ENCODE peak calls at places on chromosomes 11 and 22, in ten cellular contexts. N is stomach, S is transverse colon, H is GM12891, A is upper lobe of left lung, Q is prostate gland, T is sigmoid colon, K is K562, L is breast epithelium, J is spleen. B is an unnamed sample.

GRCh38 chr11:75654314-75654713 is 14.5 kb downstream of the MAP6 start:
- DNase-seq in S (no peak), J (no peak), Q (no peak), N (no peak), T (no peak), K (no peak), H (no peak), L (no peak), A (no peak), B (no peak)

GRCh38 chr11:70894566-70894965 is 357.8 kb downstream of the SHANK2 start:
- DNase-seq in J (no peak), N (no peak), A (no peak), L (no peak), H (no peak), K (no peak), S (no peak), Q (no peak), T (no peak), B (no peak)

GRCh38 chr11:69108030-69108429 is 47.7 kb upstream of the SMIM38 start:
- DNase-seq in Q (no peak), H (no peak), K (no peak), A (peak), T (no peak), J (no peak), N (no peak), L (no peak), S (no peak), B (no peak)

GRCh38 chr11:36594316-36594989 is at the start of gene IFTAP:
- DNase-seq in T (peak), N (peak), A (peak), S (peak), K (peak), Q (peak), J (peak), H (no peak), L (no peak), B (peak)

GRCh38 chr11:92750794-92751193 is 218.7 kb upstream of the MTNR1B start:
- DNase-seq in K (no peak), Q (no peak), S (no peak), L (no peak), H (no peak), J (no peak), A (no peak), T (no peak), N (no peak), B (no peak)

GRCh38 chr11:86069408-86070086 is 663 bp upstream of the PICALM start:
- DNase-seq in N (no peak), J (no peak), S (peak), H (no peak), L (no peak), T (peak), A (no peak), K (peak), Q (peak), B (no peak)

GRCh38 chr11:122556605-122557004 is 98.9 kb upstream of the UBASH3B start:
- DNase-seq in N (no peak), K (no peak), S (peak), A (peak), T (no peak), L (no peak), Q (no peak), J (peak), H (no peak), B (no peak)

GRCh38 chr22:19105867-19106802 is 16.1 kb downstream of the DGCR2 start:
- DNase-seq in T (peak), J (no peak), N (no peak), K (peak), A (no peak), H (no peak), Q (no peak), L (no peak), S (no peak), B (no peak)

GRCh38 chr11:134152692-134153091 is 71.1 kb downstream of the NCAPD3 start:
- DNase-seq in T (no peak), H (no peak), Q (no peak), S (no peak), L (no peak), N (no peak), J (no peak), K (no peak), A (no peak), B (no peak)

GRCh38 chr11:33775064-33775807 is 916 bp upstream of the FBXO3 start:
- DNase-seq in A (no peak), H (no peak), K (no peak), T (no peak), J (no peak), N (no peak), S (no peak), L (no peak), Q (no peak), B (no peak)

GRCh38 chr11:33773399-33774355 is 643 bp downstream of the FBXO3 start:
- DNase-seq in Q (no peak), L (no peak), S (no peak), A (peak), K (peak), N (no peak), J (peak), T (peak), H (peak), B (no peak)

GRCh38 chr11:33775832-33776231 is 1.5 kb upstream of the FBXO3 start:
- DNase-seq in H (no peak), N (no peak), A (no peak), T (no peak), J (no peak), Q (no peak), L (no peak), S (no peak), K (no peak), B (no peak)

GRCh38 chr11:33772300-33772699 is 2.0 kb downstream of the FBXO3 start:
- DNase-seq in N (no peak), L (no peak), A (no peak), Q (no peak), H (no peak), J (no peak), K (peak), T (no peak), S (no peak), B (no peak)

GRCh38 chr11:33774356-33775063 is at the start of gene FBXO3:
- DNase-seq in K (peak), A (peak), N (peak), L (peak), H (peak), T (peak), S (peak), J (peak), Q (peak), B (peak)
- TF ChIP-seq POLR2A in K (peak), A (no peak), N (no peak), L (no peak), H (no peak), T (no peak), S (peak), J (peak), Q (no peak), B (peak)

DNA sequence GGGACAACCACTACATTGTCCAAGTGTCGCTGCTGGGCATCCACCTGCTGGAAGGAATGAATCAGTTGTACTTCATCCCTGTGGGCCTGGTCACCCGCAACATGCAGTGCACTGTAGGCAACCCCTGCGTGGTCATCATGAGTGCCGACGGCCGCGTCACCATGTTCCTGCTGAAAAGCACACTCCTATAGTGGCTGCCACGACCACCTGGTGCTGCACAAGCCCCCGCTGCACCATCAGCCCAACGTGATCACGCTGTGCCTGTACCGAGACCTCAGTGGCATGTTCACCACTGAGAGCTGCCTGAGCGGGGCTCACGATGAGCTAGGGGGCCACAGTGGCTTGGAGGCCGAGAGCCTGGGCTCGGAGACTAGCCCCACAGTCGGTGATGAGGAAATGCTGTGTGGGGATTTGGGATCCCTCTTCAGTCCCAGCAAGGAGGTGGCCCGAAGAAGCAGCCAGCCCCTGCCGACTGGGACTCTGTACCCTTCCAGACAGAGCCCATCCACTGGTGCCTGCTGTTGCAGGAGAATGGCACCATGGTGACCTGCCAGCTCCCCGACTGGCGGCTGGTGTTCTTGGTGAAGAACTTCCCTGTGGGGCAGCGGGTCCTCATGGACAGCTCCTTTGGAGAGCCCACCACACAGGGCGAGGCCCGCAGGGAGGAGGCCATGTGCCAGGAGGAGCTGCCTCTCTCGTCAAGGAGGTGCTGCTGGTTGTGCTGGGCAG is 15.7 kb upstream of the SLC5A4 start:
- DNase-seq in S (no peak), J (peak), Q (no peak), N (no peak), A (peak), L (no peak), H (no peak), K (no peak), T (no peak), B (no peak)
- TF ChIP-seq POLR2AphosphoS5 in S (no peak), J (no peak), Q (no peak), N (no peak), A (no peak), L (no peak), H (no peak), K (no peak), T (no peak), B (no peak)

GRCh38 chr11:12829131-12829530 is 154.9 kb downstream of the TEAD1 start:
- DNase-seq in T (no peak), S (no peak), L (no peak), Q (no peak), A (no peak), H (no peak), N (no peak), J (no peak), K (no peak), B (no peak)
- TF ChIP-seq POLR2A in T (no peak), S (no peak), L (no peak), Q (no peak), A (no peak), H (no peak), N (no peak), J (no peak), K (no peak), B (no peak)

GRCh38 chr11:114078423-114078822 is 18.9 kb downstream of the ZBTB16 start:
- DNase-seq in T (peak), N (no peak), H (no peak), J (no peak), K (no peak), Q (no peak), L (no peak), S (no peak), A (no peak), B (no peak)

GRCh38 chr11:114079406-114080072 is 20.0 kb downstream of the ZBTB16 start:
- DNase-seq in H (no peak), J (no peak), N (no peak), S (no peak), T (peak), K (no peak), Q (no peak), L (no peak), A (no peak), B (no peak)

GRCh38 chr11:114075891-114076441 is 16.5 kb downstream of the ZBTB16 start:
- DNase-seq in K (peak), T (peak), A (no peak), H (no peak), S (no peak), Q (no peak), J (no peak), L (no peak), N (no peak), B (no peak)

GRCh38 chr11:114076974-114077373 is 17.5 kb downstream of the ZBTB16 start:
- DNase-seq in Q (no peak), L (no peak), N (no peak), A (no peak), J (no peak), T (peak), K (no peak), S (no peak), H (no peak), B (no peak)

GRCh38 chr11:114077482-114078305 is 18.2 kb downstream of the ZBTB16 start:
- DNase-seq in T (peak), N (no peak), K (no peak), A (no peak), S (peak), H (no peak), J (no peak), Q (no peak), L (no peak), B (no peak)
- TF ChIP-seq POLR2AphosphoS5 in T (peak), N (peak), K (no peak), A (no peak), S (no peak), H (no peak), J (peak), Q (no peak), L (no peak), B (no peak)

GRCh38 chr11:1760351-1761109 is 3.2 kb downstream of the CTSD start:
- DNase-seq in J (peak), A (peak), T (peak), N (peak), Q (no peak), L (no peak), K (no peak), H (no peak), S (peak), B (peak)
- TF ChIP-seq POLR2A in J (no peak), A (no peak), T (no peak), N (no peak), Q (no peak), L (no peak), K (no peak), H (no peak), S (no peak), B (no peak)

GRCh38 chr11:65884716-65885092 is 3.6 kb downstream of the FIBP start:
- DNase-seq in L (no peak), H (peak), T (peak), K (peak), S (peak), N (peak), A (peak), J (peak), Q (peak), B (peak)

GRCh38 chr11:65882191-65883057 is 2.8 kb downstream of the CTSW start:
- DNase-seq in T (peak), K (no peak), Q (no peak), L (no peak), S (peak), J (peak), A (peak), H (no peak), N (no peak), B (no peak)

GRCh38 chr11:65885231-65885630 is 3.0 kb downstream of the FIBP start:
- DNase-seq in K (no peak), T (no peak), Q (no peak), N (no peak), J (peak), H (no peak), S (peak), L (no peak), A (no peak), B (no peak)

GRCh38 chr11:65883786-65884715 is 4.2 kb downstream of the FIBP start:
- DNase-seq in Q (no peak), N (no peak), S (peak), L (no peak), T (peak), K (no peak), J (peak), A (peak), H (no peak), B (no peak)

DNA sequence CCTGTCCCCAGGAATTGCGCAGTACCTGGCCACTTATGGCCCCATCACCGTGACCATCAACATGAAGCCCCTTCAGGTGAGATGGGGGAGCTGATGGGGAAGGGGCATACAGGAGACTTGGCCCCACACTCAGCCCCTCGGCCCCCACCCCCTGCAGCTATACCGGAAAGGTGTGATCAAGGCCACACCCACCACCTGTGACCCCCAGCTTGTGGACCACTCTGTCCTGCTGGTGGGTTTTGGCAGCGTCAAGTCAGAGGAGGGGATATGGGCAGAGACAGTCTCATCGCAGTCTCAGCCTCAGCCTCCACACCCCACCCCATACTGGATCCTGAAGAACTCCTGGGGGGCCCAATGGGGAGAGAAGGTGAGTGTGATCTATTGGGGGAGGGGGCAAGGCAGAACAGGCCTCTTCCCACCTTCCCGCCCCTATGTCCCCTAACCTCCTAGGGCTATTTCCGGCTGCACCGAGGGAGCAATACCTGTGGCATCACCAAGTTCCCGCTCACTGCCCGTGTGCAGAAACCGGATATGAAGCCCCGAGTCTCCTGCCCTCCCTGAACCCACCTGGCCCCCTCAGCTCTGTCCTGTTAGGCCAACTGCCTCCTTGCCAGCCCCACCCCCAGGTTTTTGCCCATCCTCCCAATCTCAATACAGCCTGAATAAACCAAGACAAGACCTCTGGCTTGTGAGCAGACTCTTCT is 3.6 kb downstream of the CTSW start:
- DNase-seq in Q (no peak), N (no peak), J (peak), T (peak), K (no peak), A (no peak), S (peak), L (no peak), H (no peak), B (no peak)
- TF ChIP-seq POLR2AphosphoS5 in Q (no peak), N (no peak), J (no peak), T (no peak), K (no peak), A (no peak), S (no peak), L (no peak), H (no peak), B (no peak)

DNA sequence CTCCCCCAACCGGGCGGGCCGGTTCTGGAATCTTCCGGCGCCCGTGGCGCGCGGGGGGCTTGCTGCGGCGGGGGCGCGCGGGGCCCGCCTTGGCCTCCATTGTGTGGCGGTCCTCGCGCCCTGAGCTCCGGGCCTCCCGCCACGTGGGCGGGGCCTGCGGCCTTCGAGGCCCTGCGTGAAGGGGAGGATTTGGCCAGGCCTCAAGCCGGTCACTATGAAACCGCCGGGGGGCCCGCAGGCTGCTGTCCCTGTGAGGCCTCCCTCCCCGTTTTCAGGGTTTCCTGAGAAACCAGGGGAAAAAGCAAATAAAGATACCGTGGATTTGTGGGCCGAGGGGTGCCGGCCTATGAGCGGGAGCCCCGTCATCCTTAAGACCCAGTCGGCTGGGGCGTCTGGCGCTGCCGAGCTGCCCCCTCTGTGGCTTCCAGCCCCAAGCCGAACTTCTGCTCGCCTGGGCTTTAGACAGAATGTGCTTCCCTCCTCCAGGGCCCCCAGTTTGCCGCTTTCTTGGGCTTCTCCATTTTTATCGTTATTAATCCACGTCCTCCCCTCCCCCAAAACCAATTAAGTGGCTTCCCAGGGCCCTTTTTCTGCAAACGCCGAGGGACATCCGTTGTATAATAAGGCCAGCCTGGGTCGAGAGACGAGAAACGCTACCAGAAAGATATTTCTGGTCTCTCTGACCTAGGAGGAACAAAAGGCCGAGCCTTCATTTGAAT is 602 bp downstream of the EWSR1 start:
- DNase-seq in S (peak), Q (peak), T (peak), K (peak), L (no peak), A (peak), J (no peak), H (no peak), N (peak), B (no peak)
- TF ChIP-seq POLR2A in S (no peak), Q (no peak), T (no peak), K (no peak), L (no peak), A (no peak), J (no peak), H (no peak), N (no peak), B (no peak)

B was measured in GM12892.